ENCODE peak calls at places on chromosomes 6 and 20, in four cellular contexts. V, Q, D and R are unnamed samples.

GRCh38 chr6:10417681-10418104 is 2.8 kb upstream of the TFAP2A start:
- DNase-seq in V (peak), D (no peak), Q (no peak), R (no peak)

GRCh38 chr6:35388023-35388422 is 45.7 kb downstream of the PPARD start:
- DNase-seq in Q (no peak), D (no peak), V (peak), R (no peak)

GRCh38 chr20:52305843-52306242 is 114.3 kb upstream of the ZFP64 start:
- DNase-seq in D (no peak), Q (no peak), V (no peak), R (no peak)

GRCh38 chr6:7257521-7258230 is 55.3 kb downstream of the SSR1 start:
- DNase-seq in V (no peak), Q (no peak), D (no peak), R (no peak)

GRCh38 chr6:112148103-112148502 is 60.7 kb downstream of the FAM229B start:
- DNase-seq in Q (no peak), D (no peak), V (no peak), R (no peak)

GRCh38 chr20:11712611-11713160 is 205.0 kb upstream of the BTBD3 start:
- DNase-seq in D (no peak), V (no peak), Q (no peak), R (no peak)

GRCh38 chr6:134909701-134910595 is 40.0 kb downstream of the ALDH8A1 start:
- DNase-seq in Q (no peak), D (no peak), V (no peak), R (no peak)

GRCh38 chr20:23596856-23597255 is 8.9 kb downstream of the CST9 start:
- DNase-seq in Q (no peak), D (no peak), V (peak), R (no peak)

GRCh38 chr6:157982297-157982579 is 575 bp downstream of the SYNJ2 start:
- DNase-seq in V (peak), Q (peak), D (peak), R (no peak)

GRCh38 chr6:44470106-44470446 is 82.6 kb downstream of the CDC5L start:
- DNase-seq in V (no peak), Q (no peak), D (no peak), R (no peak)

GRCh38 chr20:10524034-10524476 is 89.0 kb downstream of the SLX4IP start:
- DNase-seq in Q (no peak), V (no peak), D (no peak), R (no peak)

DNA sequence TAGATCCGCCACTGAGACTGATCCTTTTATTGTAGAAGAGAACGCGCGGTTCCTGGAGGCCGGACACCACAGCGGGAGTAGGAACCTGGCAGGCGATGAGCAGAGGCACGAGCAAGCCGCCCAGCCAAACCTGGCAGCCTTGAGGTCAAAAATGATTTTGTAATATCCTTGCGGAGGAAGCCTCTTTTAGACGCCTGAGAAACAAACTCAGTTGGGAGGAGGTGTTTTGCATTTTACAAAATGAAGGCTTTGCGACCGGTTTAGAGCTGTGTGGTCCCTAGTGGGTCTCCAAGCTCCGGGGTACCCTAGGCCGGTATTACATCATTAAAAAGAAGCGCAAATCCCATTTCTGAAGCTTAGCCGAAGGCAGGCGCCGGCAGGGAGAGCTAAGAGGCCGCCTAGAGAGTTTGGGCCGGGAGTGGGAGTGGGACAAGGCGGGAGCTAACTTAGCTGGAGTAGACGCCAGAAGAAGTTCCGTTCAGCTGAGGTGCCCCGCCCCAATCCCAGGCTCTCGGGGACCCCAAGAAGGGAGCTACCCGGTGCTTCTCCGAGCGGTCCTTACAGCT is 1.8 kb upstream of the TBX18 start:
- DNase-seq in V (no peak), Q (no peak), D (no peak), R (no peak)
- TF ChIP-seq POLR2A in V (no peak), Q (no peak), D (no peak), R (no peak)

DNA sequence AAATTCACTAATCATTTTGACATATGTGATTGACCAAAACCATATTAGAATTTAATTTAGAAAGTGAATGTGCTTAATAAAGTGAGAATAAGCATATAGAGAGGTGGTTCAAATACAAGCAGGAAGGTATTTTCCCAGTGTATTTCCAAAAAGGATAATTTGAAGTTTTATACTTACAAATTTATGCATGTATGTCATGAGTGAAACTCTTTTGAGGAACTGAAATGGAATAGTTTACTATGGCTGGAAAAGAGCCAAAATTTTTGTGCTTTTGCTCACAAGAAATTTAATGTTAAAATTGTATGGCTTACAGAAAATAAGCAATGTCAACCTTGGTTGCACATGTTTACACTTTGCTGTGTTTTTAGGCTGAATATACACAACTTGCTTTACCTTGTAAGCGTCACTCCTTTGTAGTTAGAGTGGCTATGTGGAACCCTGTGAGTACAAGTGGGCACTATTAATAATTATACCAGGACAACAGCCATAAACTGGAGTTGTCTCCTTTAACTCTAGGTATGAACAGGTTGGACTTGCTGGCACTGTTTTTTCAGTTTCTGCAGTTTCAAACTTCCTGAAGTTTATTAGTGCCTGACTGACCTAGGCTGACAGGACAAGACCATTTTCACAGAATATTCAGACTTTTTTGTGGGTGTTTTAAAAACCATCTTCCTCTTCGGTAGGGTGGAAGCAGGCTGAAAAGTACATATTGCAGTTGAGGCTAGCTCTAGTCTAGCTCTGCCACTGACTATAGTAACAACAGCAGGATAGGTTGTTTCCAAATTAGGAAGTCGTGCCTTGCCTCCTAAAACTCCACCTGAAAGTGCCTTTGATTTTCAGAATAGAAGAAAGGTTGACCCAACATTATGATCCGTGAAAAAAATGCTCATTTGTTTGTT is 6.0 kb downstream of the AFDN start:
- DNase-seq in V (no peak), D (no peak), Q (no peak), R (no peak)
- TF ChIP-seq POLR2A in V (no peak), D (no peak), Q (no peak), R (no peak)

GRCh38 chr6:73519943-73520687 is 717 bp downstream of the EEF1A1 start:
- DNase-seq in V (peak), Q (no peak), D (peak), R (peak)

GRCh38 chr6:73521351-73522254 is 771 bp upstream of the EEF1A1 start:
- DNase-seq in Q (no peak), V (peak), D (peak), R (peak)

GRCh38 chr6:73525546-73526330 is 4.9 kb upstream of the EEF1A1 start:
- DNase-seq in Q (no peak), V (no peak), D (no peak), R (no peak)

GRCh38 chr6:73520688-73521350 is at the start of gene EEF1A1:
- DNase-seq in Q (peak), D (peak), V (peak), R (peak)

DNA sequence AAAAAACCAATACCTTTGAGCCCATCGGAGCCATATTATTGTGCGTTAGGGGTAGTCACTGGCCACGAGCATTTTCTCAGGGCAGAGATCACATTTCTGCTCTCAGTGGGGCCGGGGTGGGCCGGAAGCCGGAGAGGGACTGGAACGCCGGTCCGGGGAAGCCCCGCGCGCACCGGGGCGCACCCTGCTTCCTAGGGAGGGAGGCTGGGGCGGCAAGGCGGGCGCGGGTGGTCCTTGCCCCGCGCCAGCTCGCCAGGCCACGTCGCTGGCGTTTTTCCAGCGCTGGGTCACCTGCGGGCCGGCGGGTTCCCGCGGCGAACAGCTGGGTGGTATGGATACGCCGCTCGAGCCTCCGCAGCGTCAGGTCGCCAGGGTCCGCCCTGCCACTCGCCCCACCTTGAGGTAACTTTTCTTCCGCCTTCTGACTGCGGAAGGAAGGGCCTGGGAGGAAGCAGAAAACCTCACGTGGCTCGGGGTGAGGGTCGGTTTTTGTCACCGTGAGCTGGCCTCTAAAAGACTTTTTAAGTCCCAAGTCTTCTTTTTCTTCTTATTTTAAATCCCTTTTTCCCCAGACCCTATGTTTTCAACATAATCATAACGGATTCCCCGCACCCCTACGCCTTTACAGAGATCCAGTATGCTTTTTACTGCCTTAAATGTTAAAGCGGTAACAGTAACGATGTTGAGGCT is 2.7 kb upstream of the EEF1A1 start:
- DNase-seq in D (peak), V (peak), Q (peak), R (peak)
- TF ChIP-seq POLR2A in D (peak), V (peak), Q (peak), R (peak)

DNA sequence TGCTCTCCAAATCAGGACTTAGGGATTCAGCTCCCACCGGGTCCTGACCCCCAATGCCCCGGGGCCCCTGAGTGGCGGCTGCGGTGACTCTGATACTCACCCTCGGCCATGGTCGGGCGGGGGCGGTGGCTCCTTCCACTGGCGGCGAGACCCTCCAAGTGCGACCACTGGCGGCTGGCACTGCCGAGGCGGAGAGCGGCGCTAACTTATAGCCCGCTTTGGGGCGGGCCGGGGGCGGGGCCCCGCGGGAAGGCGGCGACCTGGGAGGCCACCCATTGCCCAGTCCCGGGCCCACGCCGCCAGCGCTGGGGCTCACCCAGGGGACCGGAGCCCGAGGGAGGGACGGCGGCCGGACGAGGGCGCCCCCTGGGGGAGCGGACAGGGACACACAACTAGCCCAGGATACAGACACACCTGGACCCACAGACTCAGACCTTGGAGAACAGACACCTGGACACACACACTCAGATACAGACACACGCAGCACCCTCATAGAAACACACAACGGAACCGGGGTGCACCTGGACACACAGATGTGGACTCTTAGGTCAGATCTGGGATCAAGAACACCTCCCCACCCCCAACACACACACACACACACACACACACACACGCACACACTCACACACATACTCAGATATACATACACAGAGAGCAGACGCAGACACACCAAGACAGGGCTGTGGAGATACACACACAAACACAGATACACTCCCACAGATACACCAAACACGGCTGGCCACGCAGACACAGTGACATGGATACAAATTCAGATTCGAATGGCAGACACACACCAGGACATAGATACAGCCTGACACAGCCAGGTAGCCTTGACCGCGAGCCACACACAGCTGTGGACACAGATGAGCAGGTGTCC is at the start of gene TGM2:
- DNase-seq in V (peak), D (peak), Q (peak), R (peak)
- TF ChIP-seq POLR2A in V (no peak), D (peak), Q (no peak), R (no peak)

DNA sequence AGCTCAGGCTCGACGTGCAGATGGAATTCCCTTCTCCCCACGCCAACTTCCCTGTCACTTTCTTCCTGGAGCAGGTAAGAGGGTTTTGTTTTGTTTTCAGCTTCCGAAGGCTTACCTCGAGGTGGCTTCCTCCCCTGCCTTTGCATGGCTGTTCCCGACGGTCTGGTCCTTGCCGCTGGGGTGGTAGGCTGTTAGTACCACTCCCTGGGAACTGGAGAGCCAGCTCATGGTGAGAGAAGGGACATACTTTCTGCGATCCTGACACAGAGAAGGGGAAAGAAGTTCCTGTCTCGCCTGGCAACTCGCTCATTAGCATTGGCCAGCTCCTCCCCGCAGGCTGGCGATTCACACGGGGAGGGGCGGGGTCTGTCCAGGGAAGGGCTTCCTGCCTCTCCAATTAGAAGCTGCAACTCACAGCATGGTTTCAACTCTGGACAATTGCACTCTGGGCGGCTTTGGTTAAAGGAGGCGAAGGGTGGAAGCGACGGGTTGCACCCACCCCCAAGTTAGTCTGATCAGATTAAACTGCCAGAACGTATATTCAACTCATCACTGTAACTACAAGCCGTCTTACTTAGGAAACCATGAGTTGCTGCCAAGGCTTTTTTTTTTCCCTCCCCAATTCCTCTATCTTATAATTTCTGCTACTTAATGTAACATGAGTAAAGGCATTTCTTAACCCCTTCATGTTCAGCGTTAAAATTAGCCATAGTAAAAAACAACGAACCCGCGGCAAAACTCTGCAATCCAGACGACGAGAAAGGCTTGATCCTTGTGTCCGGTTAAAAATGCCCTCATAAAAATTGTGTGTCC is at the start of gene ARHGAP18:
- DNase-seq in V (peak), Q (peak), D (peak), R (peak)
- TF ChIP-seq POLR2A in V (peak), Q (peak), D (peak), R (peak)

GRCh38 chr20:47357296-47358051 is 975 bp upstream of the ZMYND8 start:
- DNase-seq in Q (peak), V (peak), D (peak), R (peak)
- TF ChIP-seq POLR2A in Q (peak), V (peak), D (peak), R (peak)

GRCh38 chr20:50786703-50787102 is 8.2 kb upstream of the BCAS4 start:
- DNase-seq in V (no peak), D (no peak), Q (no peak), R (no peak)

GRCh38 chr20:50789968-50790650 is 4.8 kb upstream of the BCAS4 start:
- DNase-seq in Q (no peak), V (no peak), D (no peak), R (no peak)

GRCh38 chr20:50788868-50789125 is 6.1 kb upstream of the BCAS4 start:
- DNase-seq in Q (no peak), D (no peak), V (no peak), R (no peak)

GRCh38 chr20:50787181-50787580 is 7.7 kb upstream of the BCAS4 start:
- DNase-seq in D (no peak), V (no peak), Q (no peak), R (no peak)

GRCh38 chr20:50788045-50788867 is 6.6 kb upstream of the BCAS4 start:
- DNase-seq in Q (no peak), V (peak), D (peak), R (no peak)
- TF ChIP-seq POLR2A in Q (no peak), V (no peak), D (no peak), R (no peak)